ENCODE peak calls at places on chromosomes 2 and 18, in seven cellular contexts. R, V, X, O, M, D and I are unnamed samples.

GRCh38 chr2:42663828-42664227 is 95.4 kb downstream of the MTA3 start:
- DNase-seq in D (peak), O (no peak), R (peak), V (no peak), M (no peak), X (no peak), I (peak)

GRCh38 chr2:104050632-104051242 is 803.2 kb upstream of the POU3F3 start:
- DNase-seq in V (no peak), M (no peak), O (no peak), D (no peak), X (no peak), R (no peak), I (no peak)

GRCh38 chr2:156452971-156453370 is 16.8 kb downstream of the GPD2 start:
- DNase-seq in V (no peak), M (no peak), X (no peak), D (no peak), O (no peak), R (no peak), I (peak)

GRCh38 chr18:32576296-32576916 is 105.7 kb upstream of the GAREM1 start:
- DNase-seq in O (peak), D (peak), M (no peak), X (no peak), R (peak), V (no peak), I (no peak)

GRCh38 chr2:98394595-98395153 is 48.4 kb downstream of the CNGA3 start:
- DNase-seq in M (no peak), R (peak), D (no peak), O (peak), X (no peak), V (no peak), I (no peak)

GRCh38 chr2:8514748-8515389 is 167.0 kb upstream of the ID2 start:
- DNase-seq in M (no peak), R (no peak), D (no peak), V (no peak), X (no peak), O (no peak), I (no peak)

GRCh38 chr2:71100195-71100964 is 29.6 kb downstream of the MCEE start:
- DNase-seq in V (peak), R (peak), D (peak), O (peak), X (peak), M (peak), I (peak)

GRCh38 chr2:18290386-18290785 is 270.1 kb downstream of the RDH14 start:
- DNase-seq in M (no peak), V (no peak), R (no peak), O (peak), D (no peak), X (no peak), I (no peak)

GRCh38 chr2:113283704-113284284 is 5.1 kb upstream of the PAX8 start:
- DNase-seq in D (peak), X (no peak), O (peak), R (peak), V (peak), M (peak), I (no peak)

GRCh38 chr2:60351802-60352201 is 201.7 kb downstream of the BCL11A start:
- DNase-seq in M (no peak), V (no peak), X (no peak), R (no peak), D (no peak), O (no peak), I (no peak)

GRCh38 chr18:51821610-51822009 is 518.4 kb upstream of the DCC start:
- DNase-seq in D (no peak), R (no peak), X (no peak), M (no peak), O (no peak), V (no peak), I (no peak)

GRCh38 chr18:79026491-79026890 is 42.7 kb upstream of the ATP9B start:
- DNase-seq in X (no peak), M (no peak), R (no peak), D (no peak), O (no peak), V (no peak), I (no peak)

GRCh38 chr2:130901061-130901460 is 64.3 kb downstream of the ARHGEF4 start:
- DNase-seq in D (no peak), X (no peak), O (no peak), V (no peak), R (no peak), M (no peak), I (no peak)

GRCh38 chr2:44826601-44827000 is 114.9 kb upstream of the SIX3 start:
- DNase-seq in R (no peak), X (no peak), V (no peak), D (no peak), O (no peak), M (no peak), I (no peak)

GRCh38 chr18:46554406-46554805 is 102.6 kb downstream of the LOXHD1 start:
- DNase-seq in D (no peak), X (no peak), V (no peak), M (no peak), O (no peak), R (no peak), I (no peak)

GRCh38 chr2:152497481-152498052 is 162.6 kb downstream of the FMNL2 start:
- DNase-seq in X (no peak), V (no peak), O (peak), R (no peak), D (no peak), M (no peak), I (peak)

GRCh38 chr2:171404719-171405118 is 29.1 kb downstream of the METTL8 start:
- DNase-seq in O (no peak), D (no peak), M (no peak), R (no peak), V (no peak), X (no peak), I (no peak)

GRCh38 chr2:238945433-238946150 is 97.7 kb downstream of the TWIST2 start:
- DNase-seq in M (no peak), R (peak), D (peak), X (peak), V (no peak), O (peak), I (peak)

GRCh38 chr2:19038096-19039015 is 320.1 kb downstream of the OSR1 start:
- DNase-seq in R (no peak), O (peak), V (no peak), X (no peak), D (no peak), M (no peak), I (no peak)

GRCh38 chr2:73856214-73856613 is 27.5 kb downstream of the STAMBP start:
- DNase-seq in M (no peak), O (peak), R (no peak), X (no peak), V (no peak), D (no peak), I (no peak)

GRCh38 chr2:218508299-218508698 is 59.9 kb downstream of the USP37 start:
- DNase-seq in O (no peak), X (no peak), R (no peak), M (no peak), V (no peak), D (no peak), I (no peak)

DNA sequence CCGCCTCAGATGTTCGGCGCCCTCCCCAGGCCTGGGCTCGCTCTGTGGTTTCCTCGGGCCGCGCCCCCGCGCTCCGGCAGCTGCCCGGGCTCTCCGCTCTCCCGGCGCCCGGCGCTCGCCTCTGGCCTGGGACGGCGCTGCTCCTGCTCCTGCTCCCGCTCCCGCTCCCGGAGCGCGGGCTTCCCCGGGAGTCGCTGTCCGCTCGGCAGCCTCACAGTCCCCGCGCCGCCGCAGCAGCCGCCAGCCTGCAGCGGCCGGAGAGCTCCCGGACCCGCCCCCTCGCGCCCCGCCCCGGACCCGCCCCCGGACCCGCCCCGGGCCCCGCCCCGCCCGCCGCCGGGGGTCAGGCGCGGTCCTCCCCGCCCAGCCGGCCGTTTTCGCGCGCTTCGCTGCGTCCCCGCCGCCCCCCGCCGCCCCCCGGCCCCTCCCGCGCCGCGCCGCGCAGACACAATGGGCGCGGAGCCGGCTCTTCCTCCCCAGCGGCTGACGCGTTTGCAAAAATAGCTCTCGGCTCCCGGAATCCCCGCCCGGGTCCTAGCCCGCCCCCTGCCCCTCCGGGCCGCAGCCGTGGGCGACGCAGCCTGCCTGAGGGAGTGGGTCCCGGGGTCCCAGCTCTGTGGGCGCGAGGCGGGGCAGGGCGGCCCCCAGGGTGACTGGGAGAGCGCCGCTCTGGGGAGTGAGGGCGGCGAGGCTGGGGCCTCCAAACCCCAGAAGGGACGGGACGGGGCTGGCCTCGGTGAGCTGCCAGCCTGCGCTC is at the start of gene ARL4C:
- DNase-seq in R (peak), D (no peak), X (no peak), V (peak), M (peak), O (peak), I (peak)
- TF ChIP-seq POLR2A in R (peak), D (no peak), X (peak), V (peak), M (no peak), O (peak), I (no peak)

GRCh38 chr2:85541262-85541661 is 2.3 kb downstream of the MAT2A start:
- DNase-seq in V (no peak), D (no peak), R (no peak), O (no peak), X (no peak), M (no peak), I (no peak)

GRCh38 chr2:85540131-85540587 is 1.2 kb downstream of the MAT2A start:
- DNase-seq in R (peak), M (no peak), O (peak), V (no peak), D (peak), X (no peak), I (no peak)

GRCh38 chr2:85541753-85542457 is 2.9 kb downstream of the MAT2A start:
- DNase-seq in D (no peak), V (no peak), X (no peak), M (no peak), O (no peak), R (no peak), I (no peak)

GRCh38 chr2:85545780-85546240 is 6.8 kb downstream of the MAT2A start:
- DNase-seq in D (peak), X (no peak), V (no peak), M (no peak), O (no peak), R (no peak), I (peak)

DNA sequence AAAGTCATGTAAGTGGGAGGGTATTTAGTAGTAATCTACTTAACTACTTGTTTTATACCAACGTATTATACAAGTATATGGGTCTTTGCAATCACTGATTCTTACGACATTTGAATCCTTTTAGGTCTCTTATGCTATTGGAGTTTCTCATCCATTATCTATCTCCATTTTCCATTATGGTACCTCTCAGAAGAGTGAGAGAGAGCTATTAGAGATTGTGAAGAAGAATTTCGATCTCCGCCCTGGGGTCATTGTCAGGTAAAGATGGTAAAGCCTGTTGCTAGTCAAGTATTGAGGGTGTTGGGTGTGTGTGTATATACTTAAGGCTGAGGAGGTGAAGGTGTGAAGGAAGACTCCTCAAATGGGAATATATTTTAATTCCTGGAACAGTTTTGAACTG is 3.8 kb downstream of the MAT2A start:
- DNase-seq in D (no peak), O (no peak), V (no peak), R (no peak), M (no peak), X (no peak), I (no peak)
- TF ChIP-seq POLR2A in D (no peak), O (no peak), V (no peak), R (no peak), M (no peak), X (no peak), I (peak)

GRCh38 chr2:173652311-173652710 is 297.6 kb downstream of the CDCA7 start:
- DNase-seq in O (peak), X (no peak), V (no peak), D (no peak), M (no peak), R (no peak), I (no peak)
- TF ChIP-seq POLR2A in O (no peak), X (no peak), V (no peak), D (no peak), M (no peak), R (no peak), I (no peak)

GRCh38 chr2:134466141-134466540 is 212.3 kb downstream of the MGAT5 start:
- DNase-seq in D (no peak), R (peak), V (no peak), O (no peak), M (no peak), X (no peak), I (peak)
- TF ChIP-seq POLR2A in D (no peak), R (no peak), V (no peak), O (no peak), M (no peak), X (no peak), I (no peak)

DNA sequence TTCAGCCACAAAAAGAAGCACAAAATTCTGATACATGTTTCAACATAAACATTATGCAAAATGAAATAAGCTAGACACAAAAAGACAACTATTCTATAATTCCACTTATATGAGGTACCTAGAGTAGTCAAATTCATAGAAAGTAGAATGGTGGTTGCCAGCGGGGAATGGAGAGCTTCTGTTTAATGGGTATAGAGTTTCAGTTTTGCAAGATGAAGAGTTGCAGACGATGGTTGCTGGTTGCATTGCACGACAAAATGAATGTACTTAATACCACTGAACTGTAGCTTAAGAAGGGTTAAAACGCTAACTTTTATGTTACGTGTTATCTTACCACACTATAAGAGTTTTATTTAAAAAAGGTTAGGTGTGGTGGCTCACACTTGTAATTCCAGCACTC is 13.5 kb downstream of the YWHAQ start:
- DNase-seq in D (no peak), R (no peak), O (no peak), X (no peak), V (no peak), M (no peak), I (no peak)
- TF ChIP-seq POLR2A in D (no peak), R (no peak), O (no peak), X (no peak), V (no peak), M (no peak), I (no peak)

DNA sequence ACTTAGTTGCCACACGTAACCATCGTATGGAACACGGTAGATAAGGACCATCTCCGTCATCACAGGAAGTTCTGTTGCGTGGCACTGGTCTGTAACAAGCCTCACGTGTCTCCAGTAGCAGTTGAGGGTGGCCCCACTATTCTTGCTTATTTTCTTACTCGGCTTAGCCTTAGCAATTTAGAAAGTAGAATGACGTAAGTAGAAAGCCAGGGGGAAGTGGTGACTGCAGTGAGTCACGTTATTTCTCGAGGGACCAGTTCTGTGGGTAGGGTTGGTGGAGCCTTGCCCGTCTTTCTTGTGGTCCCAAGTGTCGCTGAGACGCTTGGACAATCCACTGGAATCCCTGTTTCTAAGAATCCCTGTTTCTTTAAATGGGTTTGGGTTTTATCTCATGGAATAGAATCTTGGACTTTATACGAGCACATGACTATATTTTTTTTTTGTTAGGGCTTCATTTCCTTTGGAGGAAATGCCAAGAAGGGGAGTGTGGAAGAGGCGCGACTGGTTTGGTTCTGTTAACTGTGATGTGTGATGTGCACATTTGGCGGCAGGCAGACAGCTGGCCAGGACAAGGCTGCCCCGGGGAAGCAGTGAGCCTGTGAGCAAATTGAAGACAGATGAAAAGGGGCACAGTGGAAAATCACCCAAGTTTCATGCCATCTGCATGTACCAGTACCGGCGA is 96.2 kb downstream of the CABLES1 start:
- DNase-seq in X (peak), D (peak), R (peak), V (peak), O (peak), M (no peak), I (peak)
- TF ChIP-seq POLR2A in X (no peak), D (no peak), R (peak), V (no peak), O (no peak), M (no peak), I (no peak)